ENCODE peak calls at places on chromosomes 11 and 22, in six cellular contexts. One of them, this sample, is unnamed.

GRCh38 chr11:1920128-1920908 is 815 bp downstream of the TNNT3 start:
- DNase-seq in PC-3: no peak
- DNase-seq in OCI-LY7: no peak
- DNase-seq in keratinocyte: no peak
- DNase-seq in fibroblast of villous mesenchyme: no peak
- DNase-seq in Caco-2: no peak
- DNase-seq in this sample: no peak

GRCh38 chr11:118610220-118610772 is 2.9 kb downstream of the PHLDB1 start:
- DNase-seq in PC-3: no peak
- DNase-seq in OCI-LY7: no peak
- DNase-seq in keratinocyte: no peak
- DNase-seq in fibroblast of villous mesenchyme: no peak
- DNase-seq in Caco-2: no peak
- DNase-seq in this sample: no peak

GRCh38 chr11:10742460-10743208 is 8.4 kb upstream of the CTR9 start:
- DNase-seq in PC-3: peak
- DNase-seq in OCI-LY7: no peak
- DNase-seq in keratinocyte: peak
- DNase-seq in fibroblast of villous mesenchyme: peak
- DNase-seq in Caco-2: no peak
- DNase-seq in this sample: no peak

GRCh38 chr11:47259178-47259977 is 1.6 kb downstream of the NR1H3 start:
- DNase-seq in PC-3: peak
- DNase-seq in OCI-LY7: peak
- DNase-seq in keratinocyte: no peak
- DNase-seq in fibroblast of villous mesenchyme: peak
- DNase-seq in Caco-2: peak
- DNase-seq in this sample: no peak

GRCh38 chr11:16815047-16815767 is 76.8 kb downstream of the C11orf58 start:
- DNase-seq in PC-3: no peak
- DNase-seq in OCI-LY7: no peak
- DNase-seq in keratinocyte: no peak
- DNase-seq in fibroblast of villous mesenchyme: peak
- DNase-seq in Caco-2: no peak
- DNase-seq in this sample: no peak

GRCh38 chr22:48434868-48435250 is 1392.8 kb downstream of the BRD1 start:
- DNase-seq in PC-3: no peak
- DNase-seq in OCI-LY7: no peak
- DNase-seq in keratinocyte: no peak
- DNase-seq in fibroblast of villous mesenchyme: no peak
- DNase-seq in Caco-2: no peak
- DNase-seq in this sample: no peak

GRCh38 chr11:71215372-71215965 is 36.9 kb downstream of the SHANK2 start:
- DNase-seq in PC-3: no peak
- DNase-seq in OCI-LY7: no peak
- DNase-seq in keratinocyte: no peak
- DNase-seq in fibroblast of villous mesenchyme: no peak
- DNase-seq in Caco-2: no peak
- DNase-seq in this sample: no peak

GRCh38 chr22:49347376-49347775 is 480.3 kb downstream of the BRD1 start:
- DNase-seq in PC-3: no peak
- DNase-seq in OCI-LY7: no peak
- DNase-seq in keratinocyte: no peak
- DNase-seq in fibroblast of villous mesenchyme: no peak
- DNase-seq in Caco-2: no peak
- DNase-seq in this sample: no peak

GRCh38 chr11:10809373-10810199 is 860 bp upstream of the EIF4G2 start:
- DNase-seq in PC-3: peak
- DNase-seq in OCI-LY7: peak
- DNase-seq in keratinocyte: no peak
- DNase-seq in fibroblast of villous mesenchyme: peak
- DNase-seq in Caco-2: peak
- DNase-seq in this sample: no peak

GRCh38 chr11:9228086-9228485 is 37.1 kb downstream of the DENND5A start:
- DNase-seq in PC-3: no peak
- DNase-seq in OCI-LY7: no peak
- DNase-seq in keratinocyte: no peak
- DNase-seq in fibroblast of villous mesenchyme: no peak
- DNase-seq in Caco-2: no peak
- DNase-seq in this sample: no peak

GRCh38 chr22:17436382-17436951 is 67.2 kb downstream of the CECR2 start:
- DNase-seq in PC-3: no peak
- DNase-seq in OCI-LY7: peak
- DNase-seq in keratinocyte: no peak
- DNase-seq in fibroblast of villous mesenchyme: no peak
- DNase-seq in Caco-2: no peak
- DNase-seq in this sample: peak

GRCh38 chr11:75261902-75262361 is 21.4 kb downstream of the TPBGL start:
- DNase-seq in PC-3: no peak
- DNase-seq in OCI-LY7: no peak
- DNase-seq in keratinocyte: no peak
- DNase-seq in fibroblast of villous mesenchyme: no peak
- DNase-seq in Caco-2: no peak
- DNase-seq in this sample: no peak

GRCh38 chr11:119491753-119492455 is 68.9 kb upstream of the THY1 start:
- DNase-seq in PC-3: peak
- DNase-seq in OCI-LY7: no peak
- DNase-seq in keratinocyte: no peak
- DNase-seq in fibroblast of villous mesenchyme: peak
- DNase-seq in Caco-2: peak
- DNase-seq in this sample: no peak

GRCh38 chr11:92667446-92668165 is 301.8 kb upstream of the MTNR1B start:
- DNase-seq in PC-3: no peak
- DNase-seq in OCI-LY7: no peak
- DNase-seq in keratinocyte: no peak
- DNase-seq in fibroblast of villous mesenchyme: no peak
- DNase-seq in Caco-2: no peak
- DNase-seq in this sample: no peak

GRCh38 chr11:72079776-72080325 is 491 bp downstream of the NUMA1 start:
- DNase-seq in PC-3: no peak
- DNase-seq in OCI-LY7: peak
- DNase-seq in keratinocyte: no peak
- DNase-seq in fibroblast of villous mesenchyme: peak
- DNase-seq in Caco-2: peak
- DNase-seq in this sample: no peak

GRCh38 chr22:22021160-22021750 is 38.7 kb upstream of the TOP3B start:
- DNase-seq in PC-3: peak
- DNase-seq in OCI-LY7: no peak
- DNase-seq in keratinocyte: peak
- DNase-seq in fibroblast of villous mesenchyme: no peak
- DNase-seq in Caco-2: no peak
- DNase-seq in this sample: no peak

GRCh38 chr11:19187880-19188279 is 13.9 kb downstream of the CSRP3 start:
- DNase-seq in PC-3: peak
- DNase-seq in OCI-LY7: no peak
- DNase-seq in keratinocyte: no peak
- DNase-seq in fibroblast of villous mesenchyme: no peak
- DNase-seq in Caco-2: no peak
- DNase-seq in this sample: no peak

GRCh38 chr11:18727499-18728236 is 1.7 kb upstream of the IGSF22 start:
- DNase-seq in PC-3: peak
- DNase-seq in OCI-LY7: peak
- DNase-seq in keratinocyte: no peak
- DNase-seq in fibroblast of villous mesenchyme: peak
- DNase-seq in Caco-2: peak
- DNase-seq in this sample: no peak

GRCh38 chr11:68932358-68932757 is 28.7 kb downstream of the IGHMBP2 start:
- DNase-seq in PC-3: no peak
- DNase-seq in OCI-LY7: no peak
- DNase-seq in keratinocyte: no peak
- DNase-seq in fibroblast of villous mesenchyme: no peak
- DNase-seq in Caco-2: no peak
- DNase-seq in this sample: no peak

GRCh38 chr11:16605971-16606783 is 132.3 kb upstream of the C11orf58 start:
- DNase-seq in PC-3: peak
- DNase-seq in OCI-LY7: peak
- DNase-seq in keratinocyte: peak
- DNase-seq in fibroblast of villous mesenchyme: peak
- DNase-seq in Caco-2: peak
- DNase-seq in this sample: peak

GRCh38 chr11:123536690-123537437 is 106.8 kb downstream of the GRAMD1B start:
- DNase-seq in PC-3: peak
- DNase-seq in OCI-LY7: no peak
- DNase-seq in keratinocyte: no peak
- DNase-seq in fibroblast of villous mesenchyme: peak
- DNase-seq in Caco-2: no peak
- DNase-seq in this sample: no peak

GRCh38 chr11:95926714-95927113 is 2.8 kb upstream of the MTMR2 start:
- DNase-seq in PC-3: no peak
- DNase-seq in OCI-LY7: no peak
- DNase-seq in keratinocyte: no peak
- DNase-seq in fibroblast of villous mesenchyme: no peak
- DNase-seq in Caco-2: no peak
- DNase-seq in this sample: no peak

GRCh38 chr11:101470414-101470813 is 113.4 kb downstream of the TRPC6 start:
- DNase-seq in PC-3: no peak
- DNase-seq in OCI-LY7: no peak
- DNase-seq in keratinocyte: no peak
- DNase-seq in fibroblast of villous mesenchyme: peak
- DNase-seq in Caco-2: peak
- DNase-seq in this sample: no peak

GRCh38 chr11:110710520-110711381 is 1.5 kb downstream of the ARHGAP20 start:
- DNase-seq in PC-3: no peak
- DNase-seq in OCI-LY7: no peak
- DNase-seq in keratinocyte: no peak
- DNase-seq in fibroblast of villous mesenchyme: peak
- DNase-seq in Caco-2: peak
- DNase-seq in this sample: no peak

DNA sequence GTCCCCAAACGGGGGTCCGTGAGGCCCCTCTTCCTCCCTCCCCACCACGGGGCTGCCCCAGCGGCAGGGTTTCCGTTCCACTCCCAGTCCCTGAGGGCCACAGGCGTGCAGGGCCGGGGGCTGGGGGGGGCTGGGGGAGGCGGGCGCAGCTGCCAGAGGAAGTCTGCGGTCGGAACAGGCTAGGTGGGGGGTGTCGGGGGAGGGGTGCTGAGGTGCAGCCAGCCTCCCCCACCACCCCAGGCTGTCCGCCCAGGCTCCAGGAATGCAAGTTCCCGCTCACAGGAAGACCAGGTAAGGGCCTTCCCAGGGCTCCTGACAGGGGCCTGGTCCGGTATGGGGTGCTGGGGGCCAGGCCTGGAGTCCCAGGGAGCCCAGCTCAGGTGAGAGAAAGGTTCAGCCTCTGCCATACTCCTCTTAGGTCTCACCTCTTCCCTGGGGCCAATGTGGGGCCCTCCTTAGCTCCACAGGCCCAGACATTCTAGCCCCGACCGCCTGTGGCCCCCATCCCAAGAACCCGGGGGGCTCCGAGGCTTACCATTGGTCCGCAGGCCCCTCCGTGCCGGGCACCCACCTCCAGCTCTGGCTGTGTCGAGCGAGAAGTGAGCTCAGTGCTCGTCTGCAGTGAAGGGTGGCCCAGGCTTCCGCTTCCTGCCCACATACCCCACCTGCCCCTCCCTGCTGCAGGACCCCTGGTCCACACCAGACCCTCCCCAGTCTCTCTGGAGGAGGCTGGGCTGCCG is at the start of gene PTPRCAP:
- DNase-seq in PC-3: no peak
- DNase-seq in OCI-LY7: peak
- DNase-seq in keratinocyte: no peak
- DNase-seq in fibroblast of villous mesenchyme: no peak
- DNase-seq in Caco-2: no peak
- DNase-seq in this sample: no peak
- H3K4me3 ChIP-seq in PC-3: no peak
- H3K4me3 ChIP-seq in OCI-LY7: peak
- H3K4me3 ChIP-seq in keratinocyte: no peak
- H3K4me3 ChIP-seq in fibroblast of villous mesenchyme: no peak
- H3K4me3 ChIP-seq in Caco-2: no peak
- H3K4me3 ChIP-seq in this sample: peak

DNA sequence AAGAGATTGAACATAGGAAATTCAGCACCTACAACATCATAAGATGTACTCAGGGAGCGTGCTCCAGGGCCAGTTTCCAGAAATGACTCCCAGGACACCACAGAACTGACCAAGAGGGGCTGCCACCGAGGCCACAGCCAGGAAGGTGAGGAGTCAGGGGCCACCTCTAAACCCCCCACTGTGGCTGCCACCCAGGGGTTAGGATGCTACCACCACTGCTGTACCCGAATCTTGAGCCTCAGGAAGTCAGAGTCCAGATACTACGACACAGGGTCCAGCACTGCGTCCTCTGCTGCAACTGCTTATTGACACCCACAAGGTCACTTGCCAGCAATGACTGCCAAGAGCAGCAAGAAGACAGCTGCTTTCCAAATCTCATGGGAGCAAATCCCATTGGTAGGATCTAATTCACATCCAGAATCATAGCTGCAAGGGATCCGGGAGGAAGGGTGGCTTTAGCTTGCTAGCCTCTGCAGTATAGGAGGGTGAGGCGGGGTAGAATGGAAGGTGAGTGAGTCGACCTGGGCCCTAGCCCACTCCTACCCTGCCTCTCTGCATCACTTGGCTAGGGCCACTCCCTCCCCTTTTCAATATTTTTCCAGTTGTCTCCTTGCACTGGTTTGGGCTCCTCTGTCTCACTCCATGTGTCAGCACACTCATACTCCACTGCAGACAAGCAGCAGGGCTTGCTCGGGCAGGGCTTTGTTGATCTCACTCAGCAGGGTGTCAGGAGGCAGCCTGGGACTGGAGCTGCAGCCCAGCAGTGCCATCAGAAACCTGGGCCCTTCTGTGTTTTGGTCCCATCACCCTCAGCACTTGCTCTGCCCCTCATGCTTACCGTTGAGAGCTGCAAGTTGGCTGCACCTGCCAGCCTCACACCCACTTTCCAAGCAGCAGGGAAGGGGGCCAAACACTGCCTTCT is 18.1 kb upstream of the CYTH4 start:
- DNase-seq in PC-3: no peak
- DNase-seq in OCI-LY7: no peak
- DNase-seq in keratinocyte: no peak
- DNase-seq in fibroblast of villous mesenchyme: no peak
- DNase-seq in Caco-2: no peak
- DNase-seq in this sample: no peak
- TF ChIP-seq CTCF in PC-3: no peak
- TF ChIP-seq CTCF in OCI-LY7: no peak
- TF ChIP-seq CTCF in keratinocyte: no peak
- TF ChIP-seq CTCF in fibroblast of villous mesenchyme: no peak
- TF ChIP-seq CTCF in Caco-2: no peak
- TF ChIP-seq CTCF in this sample: no peak

GRCh38 chr11:64856382-64857227 is 12.2 kb upstream of the CDC42BPG start:
- DNase-seq in PC-3: peak
- DNase-seq in OCI-LY7: no peak
- DNase-seq in keratinocyte: peak
- DNase-seq in fibroblast of villous mesenchyme: peak
- DNase-seq in Caco-2: peak
- DNase-seq in this sample: no peak
- H3K4me3 ChIP-seq in PC-3: no peak
- H3K4me3 ChIP-seq in OCI-LY7: no peak
- H3K4me3 ChIP-seq in keratinocyte: peak
- H3K4me3 ChIP-seq in fibroblast of villous mesenchyme: no peak
- H3K4me3 ChIP-seq in Caco-2: no peak
- H3K4me3 ChIP-seq in this sample: no peak

DNA sequence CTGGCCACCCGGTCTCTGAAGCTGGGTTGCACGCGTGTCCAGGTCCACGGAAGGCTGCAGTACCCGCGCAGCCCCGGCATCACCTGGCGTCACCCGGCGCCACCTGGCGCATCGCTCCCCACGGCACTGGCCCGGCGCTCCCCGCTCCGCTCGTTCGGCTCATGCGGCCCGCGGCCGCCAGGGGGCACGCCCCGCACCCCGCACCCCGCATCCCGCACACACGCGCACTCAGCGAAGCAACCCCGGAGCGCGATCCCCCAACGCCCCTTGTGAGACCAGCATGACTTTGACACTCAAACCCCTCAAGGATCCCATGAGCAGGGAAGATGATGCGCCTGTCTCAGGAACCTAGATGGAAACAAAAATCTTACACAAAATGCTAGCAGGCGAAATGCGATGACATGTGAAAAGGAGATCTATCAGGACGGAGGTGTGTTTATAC is 11.9 kb downstream of the B3GNT6 start:
- DNase-seq in PC-3: peak
- DNase-seq in OCI-LY7: peak
- DNase-seq in keratinocyte: no peak
- DNase-seq in fibroblast of villous mesenchyme: no peak
- DNase-seq in Caco-2: peak
- DNase-seq in this sample: no peak
- TF ChIP-seq CTCF in PC-3: peak
- TF ChIP-seq CTCF in OCI-LY7: peak
- TF ChIP-seq CTCF in keratinocyte: peak
- TF ChIP-seq CTCF in fibroblast of villous mesenchyme: peak
- TF ChIP-seq CTCF in Caco-2: peak
- TF ChIP-seq CTCF in this sample: peak

This sample was measured in GM12864.